ENCODE peak calls at places on chromosome 1, in nine cellular contexts. One of them, this sample, is unnamed.

GRCh38 chr1:53592521-53592982 is 133.4 kb downstream of the DMRTB1 start:
- DNase-seq in breast epithelium: peak
- DNase-seq in T-helper 2 cell: no peak
- DNase-seq in stomach: peak
- DNase-seq in stimulated activated CD8-positive, alpha-beta memory T cell treated with anti-CD3 and anti-CD28 coated beads, Interleukin-4, amount 100 ng/mL, for 24 hours: no peak
- DNase-seq in HEK293T: no peak
- DNase-seq in transverse colon: peak
- DNase-seq in GM03348: peak
- DNase-seq in M059J: peak
- DNase-seq in this sample: no peak

GRCh38 chr1:62528015-62528414 is 69.3 kb upstream of the ANGPTL3 start:
- DNase-seq in breast epithelium: no peak
- DNase-seq in T-helper 2 cell: no peak
- DNase-seq in stomach: no peak
- DNase-seq in stimulated activated CD8-positive, alpha-beta memory T cell treated with anti-CD3 and anti-CD28 coated beads, Interleukin-4, amount 100 ng/mL, for 24 hours: no peak
- DNase-seq in HEK293T: no peak
- DNase-seq in transverse colon: no peak
- DNase-seq in GM03348: no peak
- DNase-seq in M059J: no peak
- DNase-seq in this sample: no peak

GRCh38 chr1:53305650-53306049 is 22.2 kb downstream of the LRP8 start:
- DNase-seq in breast epithelium: no peak
- DNase-seq in T-helper 2 cell: no peak
- DNase-seq in stomach: no peak
- DNase-seq in stimulated activated CD8-positive, alpha-beta memory T cell treated with anti-CD3 and anti-CD28 coated beads, Interleukin-4, amount 100 ng/mL, for 24 hours: no peak
- DNase-seq in HEK293T: no peak
- DNase-seq in transverse colon: no peak
- DNase-seq in GM03348: no peak
- DNase-seq in M059J: no peak
- DNase-seq in this sample: no peak

GRCh38 chr1:226697151-226697575 is 41.9 kb downstream of the ITPKB start:
- DNase-seq in breast epithelium: no peak
- DNase-seq in T-helper 2 cell: no peak
- DNase-seq in stomach: no peak
- DNase-seq in stimulated activated CD8-positive, alpha-beta memory T cell treated with anti-CD3 and anti-CD28 coated beads, Interleukin-4, amount 100 ng/mL, for 24 hours: no peak
- DNase-seq in HEK293T: no peak
- DNase-seq in transverse colon: no peak
- DNase-seq in GM03348: peak
- DNase-seq in M059J: peak
- DNase-seq in this sample: peak

GRCh38 chr1:112505400-112505785 is 3.4 kb upstream of the WNT2B start:
- DNase-seq in breast epithelium: no peak
- DNase-seq in T-helper 2 cell: no peak
- DNase-seq in stomach: no peak
- DNase-seq in stimulated activated CD8-positive, alpha-beta memory T cell treated with anti-CD3 and anti-CD28 coated beads, Interleukin-4, amount 100 ng/mL, for 24 hours: no peak
- DNase-seq in HEK293T: no peak
- DNase-seq in transverse colon: no peak
- DNase-seq in GM03348: no peak
- DNase-seq in M059J: no peak
- DNase-seq in this sample: no peak

GRCh38 chr1:12075195-12076114 is 12.4 kb downstream of the TNFRSF8 start:
- DNase-seq in breast epithelium: no peak
- DNase-seq in T-helper 2 cell: no peak
- DNase-seq in stomach: no peak
- DNase-seq in stimulated activated CD8-positive, alpha-beta memory T cell treated with anti-CD3 and anti-CD28 coated beads, Interleukin-4, amount 100 ng/mL, for 24 hours: no peak
- DNase-seq in HEK293T: no peak
- DNase-seq in transverse colon: no peak
- DNase-seq in GM03348: peak
- DNase-seq in M059J: peak
- DNase-seq in this sample: peak

GRCh38 chr1:230503741-230504140 is 77.6 kb upstream of the PGBD5 start:
- DNase-seq in breast epithelium: no peak
- DNase-seq in T-helper 2 cell: no peak
- DNase-seq in stomach: no peak
- DNase-seq in stimulated activated CD8-positive, alpha-beta memory T cell treated with anti-CD3 and anti-CD28 coated beads, Interleukin-4, amount 100 ng/mL, for 24 hours: no peak
- DNase-seq in HEK293T: no peak
- DNase-seq in transverse colon: no peak
- DNase-seq in GM03348: no peak
- DNase-seq in M059J: no peak
- DNase-seq in this sample: no peak

GRCh38 chr1:216830402-216830801 is 107.2 kb upstream of the ESRRG start:
- DNase-seq in breast epithelium: no peak
- DNase-seq in T-helper 2 cell: no peak
- DNase-seq in stomach: no peak
- DNase-seq in stimulated activated CD8-positive, alpha-beta memory T cell treated with anti-CD3 and anti-CD28 coated beads, Interleukin-4, amount 100 ng/mL, for 24 hours: no peak
- DNase-seq in HEK293T: no peak
- DNase-seq in transverse colon: no peak
- DNase-seq in GM03348: no peak
- DNase-seq in M059J: no peak
- DNase-seq in this sample: no peak

GRCh38 chr1:162085991-162086390 is 16.5 kb downstream of the NOS1AP start:
- DNase-seq in breast epithelium: no peak
- DNase-seq in T-helper 2 cell: no peak
- DNase-seq in stomach: no peak
- DNase-seq in stimulated activated CD8-positive, alpha-beta memory T cell treated with anti-CD3 and anti-CD28 coated beads, Interleukin-4, amount 100 ng/mL, for 24 hours: no peak
- DNase-seq in HEK293T: no peak
- DNase-seq in transverse colon: no peak
- DNase-seq in GM03348: no peak
- DNase-seq in M059J: no peak
- DNase-seq in this sample: no peak

GRCh38 chr1:91836307-91837056 is 49.5 kb downstream of the TGFBR3 start:
- DNase-seq in breast epithelium: no peak
- DNase-seq in T-helper 2 cell: no peak
- DNase-seq in stomach: no peak
- DNase-seq in stimulated activated CD8-positive, alpha-beta memory T cell treated with anti-CD3 and anti-CD28 coated beads, Interleukin-4, amount 100 ng/mL, for 24 hours: no peak
- DNase-seq in HEK293T: peak
- DNase-seq in transverse colon: no peak
- DNase-seq in GM03348: no peak
- DNase-seq in M059J: no peak
- DNase-seq in this sample: no peak

GRCh38 chr1:3173113-3173745 is 104.2 kb downstream of the PRDM16 start:
- DNase-seq in breast epithelium: no peak
- DNase-seq in T-helper 2 cell: no peak
- DNase-seq in stomach: no peak
- DNase-seq in stimulated activated CD8-positive, alpha-beta memory T cell treated with anti-CD3 and anti-CD28 coated beads, Interleukin-4, amount 100 ng/mL, for 24 hours: no peak
- DNase-seq in HEK293T: no peak
- DNase-seq in transverse colon: no peak
- DNase-seq in GM03348: no peak
- DNase-seq in M059J: no peak
- DNase-seq in this sample: no peak

GRCh38 chr1:66258404-66259105 is 275.4 kb upstream of the SGIP1 start:
- DNase-seq in breast epithelium: no peak
- DNase-seq in T-helper 2 cell: no peak
- DNase-seq in stomach: no peak
- DNase-seq in stimulated activated CD8-positive, alpha-beta memory T cell treated with anti-CD3 and anti-CD28 coated beads, Interleukin-4, amount 100 ng/mL, for 24 hours: no peak
- DNase-seq in HEK293T: no peak
- DNase-seq in transverse colon: no peak
- DNase-seq in GM03348: no peak
- DNase-seq in M059J: no peak
- DNase-seq in this sample: no peak

GRCh38 chr1:204094262-204095247 is 21.6 kb downstream of the SOX13 start:
- DNase-seq in breast epithelium: no peak
- DNase-seq in T-helper 2 cell: no peak
- DNase-seq in stomach: no peak
- DNase-seq in stimulated activated CD8-positive, alpha-beta memory T cell treated with anti-CD3 and anti-CD28 coated beads, Interleukin-4, amount 100 ng/mL, for 24 hours: no peak
- DNase-seq in HEK293T: no peak
- DNase-seq in transverse colon: peak
- DNase-seq in GM03348: no peak
- DNase-seq in M059J: no peak
- DNase-seq in this sample: no peak

GRCh38 chr1:201791775-201792166 is 37.2 kb upstream of the IPO9 start:
- DNase-seq in breast epithelium: no peak
- DNase-seq in T-helper 2 cell: no peak
- DNase-seq in stomach: no peak
- DNase-seq in stimulated activated CD8-positive, alpha-beta memory T cell treated with anti-CD3 and anti-CD28 coated beads, Interleukin-4, amount 100 ng/mL, for 24 hours: no peak
- DNase-seq in HEK293T: no peak
- DNase-seq in transverse colon: no peak
- DNase-seq in GM03348: peak
- DNase-seq in M059J: peak
- DNase-seq in this sample: peak

GRCh38 chr1:155005076-155005971 is 2.7 kb downstream of the ZBTB7B start:
- DNase-seq in breast epithelium: peak
- DNase-seq in T-helper 2 cell: no peak
- DNase-seq in stomach: peak
- DNase-seq in stimulated activated CD8-positive, alpha-beta memory T cell treated with anti-CD3 and anti-CD28 coated beads, Interleukin-4, amount 100 ng/mL, for 24 hours: no peak
- DNase-seq in HEK293T: no peak
- DNase-seq in transverse colon: peak
- DNase-seq in GM03348: peak
- DNase-seq in M059J: peak
- DNase-seq in this sample: peak

GRCh38 chr1:68198752-68199151 is 33.6 kb downstream of the WLS start:
- DNase-seq in breast epithelium: no peak
- DNase-seq in T-helper 2 cell: no peak
- DNase-seq in stomach: no peak
- DNase-seq in stimulated activated CD8-positive, alpha-beta memory T cell treated with anti-CD3 and anti-CD28 coated beads, Interleukin-4, amount 100 ng/mL, for 24 hours: no peak
- DNase-seq in HEK293T: no peak
- DNase-seq in transverse colon: no peak
- DNase-seq in GM03348: peak
- DNase-seq in M059J: peak
- DNase-seq in this sample: peak

GRCh38 chr1:20731057-20731991 is 1.2 kb downstream of the SH2D5 start:
- DNase-seq in breast epithelium: no peak
- DNase-seq in T-helper 2 cell: no peak
- DNase-seq in stomach: no peak
- DNase-seq in stimulated activated CD8-positive, alpha-beta memory T cell treated with anti-CD3 and anti-CD28 coated beads, Interleukin-4, amount 100 ng/mL, for 24 hours: no peak
- DNase-seq in HEK293T: peak
- DNase-seq in transverse colon: no peak
- DNase-seq in GM03348: peak
- DNase-seq in M059J: no peak
- DNase-seq in this sample: no peak

GRCh38 chr1:59215766-59216291 is 81.1 kb upstream of the FGGY start:
- DNase-seq in breast epithelium: no peak
- DNase-seq in T-helper 2 cell: no peak
- DNase-seq in stomach: no peak
- DNase-seq in stimulated activated CD8-positive, alpha-beta memory T cell treated with anti-CD3 and anti-CD28 coated beads, Interleukin-4, amount 100 ng/mL, for 24 hours: no peak
- DNase-seq in HEK293T: no peak
- DNase-seq in transverse colon: no peak
- DNase-seq in GM03348: no peak
- DNase-seq in M059J: no peak
- DNase-seq in this sample: peak

GRCh38 chr1:96236156-96236739 is 485.3 kb upstream of the PTBP2 start:
- DNase-seq in breast epithelium: no peak
- DNase-seq in T-helper 2 cell: no peak
- DNase-seq in stomach: peak
- DNase-seq in stimulated activated CD8-positive, alpha-beta memory T cell treated with anti-CD3 and anti-CD28 coated beads, Interleukin-4, amount 100 ng/mL, for 24 hours: no peak
- DNase-seq in HEK293T: peak
- DNase-seq in transverse colon: peak
- DNase-seq in GM03348: peak
- DNase-seq in M059J: peak
- DNase-seq in this sample: peak

GRCh38 chr1:184598403-184598802 is 156.3 kb downstream of the EDEM3 start:
- DNase-seq in breast epithelium: no peak
- DNase-seq in T-helper 2 cell: no peak
- DNase-seq in stomach: no peak
- DNase-seq in stimulated activated CD8-positive, alpha-beta memory T cell treated with anti-CD3 and anti-CD28 coated beads, Interleukin-4, amount 100 ng/mL, for 24 hours: no peak
- DNase-seq in HEK293T: no peak
- DNase-seq in transverse colon: no peak
- DNase-seq in GM03348: no peak
- DNase-seq in M059J: no peak
- DNase-seq in this sample: no peak

GRCh38 chr1:41805771-41806471 is 112.8 kb downstream of the HIVEP3 start:
- DNase-seq in breast epithelium: no peak
- DNase-seq in T-helper 2 cell: no peak
- DNase-seq in stomach: no peak
- DNase-seq in stimulated activated CD8-positive, alpha-beta memory T cell treated with anti-CD3 and anti-CD28 coated beads, Interleukin-4, amount 100 ng/mL, for 24 hours: no peak
- DNase-seq in HEK293T: no peak
- DNase-seq in transverse colon: no peak
- DNase-seq in GM03348: no peak
- DNase-seq in M059J: no peak
- DNase-seq in this sample: no peak

GRCh38 chr1:158933621-158934020 is 2.3 kb downstream of the PYHIN1 start:
- DNase-seq in breast epithelium: no peak
- DNase-seq in T-helper 2 cell: no peak
- DNase-seq in stomach: no peak
- DNase-seq in stimulated activated CD8-positive, alpha-beta memory T cell treated with anti-CD3 and anti-CD28 coated beads, Interleukin-4, amount 100 ng/mL, for 24 hours: no peak
- DNase-seq in HEK293T: no peak
- DNase-seq in transverse colon: no peak
- DNase-seq in GM03348: no peak
- DNase-seq in M059J: no peak
- DNase-seq in this sample: no peak

GRCh38 chr1:235098547-235098946 is 30.1 kb downstream of the TOMM20 start:
- DNase-seq in breast epithelium: no peak
- DNase-seq in T-helper 2 cell: no peak
- DNase-seq in stomach: no peak
- DNase-seq in stimulated activated CD8-positive, alpha-beta memory T cell treated with anti-CD3 and anti-CD28 coated beads, Interleukin-4, amount 100 ng/mL, for 24 hours: no peak
- DNase-seq in HEK293T: no peak
- DNase-seq in transverse colon: no peak
- DNase-seq in GM03348: no peak
- DNase-seq in M059J: no peak
- DNase-seq in this sample: no peak

GRCh38 chr1:175341631-175342429 is 149.3 kb upstream of the KIAA0040 start:
- DNase-seq in breast epithelium: no peak
- DNase-seq in T-helper 2 cell: no peak
- DNase-seq in stomach: no peak
- DNase-seq in stimulated activated CD8-positive, alpha-beta memory T cell treated with anti-CD3 and anti-CD28 coated beads, Interleukin-4, amount 100 ng/mL, for 24 hours: no peak
- DNase-seq in HEK293T: no peak
- DNase-seq in transverse colon: no peak
- DNase-seq in GM03348: no peak
- DNase-seq in M059J: no peak
- DNase-seq in this sample: no peak

GRCh38 chr1:70685300-70686286 is 274.5 kb downstream of the CTH start:
- DNase-seq in breast epithelium: no peak
- DNase-seq in T-helper 2 cell: no peak
- DNase-seq in stomach: peak
- DNase-seq in stimulated activated CD8-positive, alpha-beta memory T cell treated with anti-CD3 and anti-CD28 coated beads, Interleukin-4, amount 100 ng/mL, for 24 hours: peak
- DNase-seq in HEK293T: peak
- DNase-seq in transverse colon: peak
- DNase-seq in GM03348: peak
- DNase-seq in M059J: peak
- DNase-seq in this sample: peak

GRCh38 chr1:62436039-62436465 is 797 bp upstream of the USP1 start:
- DNase-seq in breast epithelium: peak
- DNase-seq in T-helper 2 cell: peak
- DNase-seq in stomach: peak
- DNase-seq in stimulated activated CD8-positive, alpha-beta memory T cell treated with anti-CD3 and anti-CD28 coated beads, Interleukin-4, amount 100 ng/mL, for 24 hours: peak
- DNase-seq in HEK293T: no peak
- DNase-seq in transverse colon: peak
- DNase-seq in GM03348: peak
- DNase-seq in M059J: no peak
- DNase-seq in this sample: no peak

GRCh38 chr1:162633327-162633762 is 1.1 kb downstream of the DDR2 start:
- DNase-seq in breast epithelium: no peak
- DNase-seq in T-helper 2 cell: no peak
- DNase-seq in stomach: no peak
- DNase-seq in stimulated activated CD8-positive, alpha-beta memory T cell treated with anti-CD3 and anti-CD28 coated beads, Interleukin-4, amount 100 ng/mL, for 24 hours: no peak
- DNase-seq in HEK293T: peak
- DNase-seq in transverse colon: no peak
- DNase-seq in GM03348: peak
- DNase-seq in M059J: peak
- DNase-seq in this sample: no peak

GRCh38 chr1:35715568-35716002 is 3.1 kb downstream of the C1orf216 start:
- DNase-seq in breast epithelium: peak
- DNase-seq in T-helper 2 cell: peak
- DNase-seq in stomach: peak
- DNase-seq in stimulated activated CD8-positive, alpha-beta memory T cell treated with anti-CD3 and anti-CD28 coated beads, Interleukin-4, amount 100 ng/mL, for 24 hours: peak
- DNase-seq in HEK293T: peak
- DNase-seq in transverse colon: peak
- DNase-seq in GM03348: peak
- DNase-seq in M059J: peak
- DNase-seq in this sample: peak

GRCh38 chr1:44588551-44588950 is 85.7 kb downstream of the TMEM53 start:
- DNase-seq in breast epithelium: no peak
- DNase-seq in T-helper 2 cell: no peak
- DNase-seq in stomach: no peak
- DNase-seq in stimulated activated CD8-positive, alpha-beta memory T cell treated with anti-CD3 and anti-CD28 coated beads, Interleukin-4, amount 100 ng/mL, for 24 hours: no peak
- DNase-seq in HEK293T: no peak
- DNase-seq in transverse colon: no peak
- DNase-seq in GM03348: no peak
- DNase-seq in M059J: no peak
- DNase-seq in this sample: no peak

GRCh38 chr1:6280761-6281451 is 20.0 kb upstream of the GPR153 start:
- DNase-seq in breast epithelium: no peak
- DNase-seq in T-helper 2 cell: no peak
- DNase-seq in stomach: no peak
- DNase-seq in stimulated activated CD8-positive, alpha-beta memory T cell treated with anti-CD3 and anti-CD28 coated beads, Interleukin-4, amount 100 ng/mL, for 24 hours: no peak
- DNase-seq in HEK293T: no peak
- DNase-seq in transverse colon: no peak
- DNase-seq in GM03348: no peak
- DNase-seq in M059J: no peak
- DNase-seq in this sample: no peak

GRCh38 chr1:58143972-58144752 is 402.4 kb downstream of the OMA1 start:
- DNase-seq in breast epithelium: no peak
- DNase-seq in T-helper 2 cell: no peak
- DNase-seq in stomach: no peak
- DNase-seq in stimulated activated CD8-positive, alpha-beta memory T cell treated with anti-CD3 and anti-CD28 coated beads, Interleukin-4, amount 100 ng/mL, for 24 hours: no peak
- DNase-seq in HEK293T: no peak
- DNase-seq in transverse colon: no peak
- DNase-seq in GM03348: no peak
- DNase-seq in M059J: no peak
- DNase-seq in this sample: no peak

This sample was measured in HT1080.